ENCODE peak calls at places on chromosomes 4 and X, in ten cellular contexts. One of them, this sample, is unnamed.

GRCh38 chrX:134315893-134316292 is 78.9 kb downstream of the CCDC160 start:
- DNase-seq in GM19239: no peak
- DNase-seq in psoas muscle: no peak
- DNase-seq in T-helper 2 cell: no peak
- DNase-seq in lower lobe of right lung: no peak
- DNase-seq in RWPE1: peak; percentile 5
- DNase-seq in type B pancreatic cell: no peak
- DNase-seq in endothelial cell: no peak
- DNase-seq in AG04450: no peak
- DNase-seq in brain microvascular endothelial cell: no peak
- DNase-seq in this sample: no peak

GRCh38 chr4:54001558-54002365 is 62.6 kb downstream of the CHIC2 start:
- DNase-seq in GM19239: no peak
- DNase-seq in psoas muscle: no peak
- DNase-seq in T-helper 2 cell: no peak
- DNase-seq in lower lobe of right lung: no peak
- DNase-seq in RWPE1: no peak
- DNase-seq in type B pancreatic cell: no peak
- DNase-seq in endothelial cell: no peak
- DNase-seq in AG04450: no peak
- DNase-seq in brain microvascular endothelial cell: no peak
- DNase-seq in this sample: no peak

GRCh38 chr4:27278615-27279014 is 418.0 kb downstream of the STIM2 start:
- DNase-seq in GM19239: no peak
- DNase-seq in psoas muscle: no peak
- DNase-seq in T-helper 2 cell: no peak
- DNase-seq in lower lobe of right lung: no peak
- DNase-seq in RWPE1: peak; percentile 34
- DNase-seq in type B pancreatic cell: peak; percentile 71
- DNase-seq in endothelial cell: peak; percentile 63
- DNase-seq in AG04450: no peak
- DNase-seq in brain microvascular endothelial cell: peak; percentile 1
- DNase-seq in this sample: peak; percentile 1

GRCh38 chr4:189656551-189657165 is 284.0 kb upstream of the FRG1 start:
- DNase-seq in GM19239: no peak
- DNase-seq in psoas muscle: no peak
- DNase-seq in T-helper 2 cell: no peak
- DNase-seq in lower lobe of right lung: no peak
- DNase-seq in RWPE1: no peak
- DNase-seq in type B pancreatic cell: no peak
- DNase-seq in endothelial cell: no peak
- DNase-seq in AG04450: no peak
- DNase-seq in brain microvascular endothelial cell: no peak
- DNase-seq in this sample: no peak

GRCh38 chr4:26183017-26183416 is 137.8 kb upstream of the RBPJ start:
- DNase-seq in GM19239: no peak
- DNase-seq in psoas muscle: no peak
- DNase-seq in T-helper 2 cell: no peak
- DNase-seq in lower lobe of right lung: no peak
- DNase-seq in RWPE1: peak; percentile 20
- DNase-seq in type B pancreatic cell: no peak
- DNase-seq in endothelial cell: no peak
- DNase-seq in AG04450: no peak
- DNase-seq in brain microvascular endothelial cell: peak; percentile 44
- DNase-seq in this sample: no peak

GRCh38 chr4:186144596-186145569 is 40.4 kb downstream of the FAM149A start:
- DNase-seq in GM19239: peak; percentile 59
- DNase-seq in psoas muscle: peak; percentile 71
- DNase-seq in T-helper 2 cell: no peak
- DNase-seq in lower lobe of right lung: peak; percentile 61
- DNase-seq in RWPE1: peak; percentile 37
- DNase-seq in type B pancreatic cell: peak; percentile 82
- DNase-seq in endothelial cell: peak; percentile 60
- DNase-seq in AG04450: no peak
- DNase-seq in brain microvascular endothelial cell: peak; percentile 46
- DNase-seq in this sample: no peak

GRCh38 chr4:184769285-184769825 is 35.5 kb upstream of the CENPU start:
- DNase-seq in GM19239: no peak
- DNase-seq in psoas muscle: no peak
- DNase-seq in T-helper 2 cell: no peak
- DNase-seq in lower lobe of right lung: no peak
- DNase-seq in RWPE1: no peak
- DNase-seq in type B pancreatic cell: no peak
- DNase-seq in endothelial cell: no peak
- DNase-seq in AG04450: no peak
- DNase-seq in brain microvascular endothelial cell: no peak
- DNase-seq in this sample: no peak

GRCh38 chrX:69102805-69103204 is 62.4 kb downstream of the PJA1 start:
- DNase-seq in GM19239: no peak
- DNase-seq in psoas muscle: no peak
- DNase-seq in T-helper 2 cell: no peak
- DNase-seq in lower lobe of right lung: no peak
- DNase-seq in RWPE1: no peak
- DNase-seq in type B pancreatic cell: no peak
- DNase-seq in endothelial cell: no peak
- DNase-seq in AG04450: no peak
- DNase-seq in brain microvascular endothelial cell: no peak
- DNase-seq in this sample: no peak

GRCh38 chrX:64975491-64975890 is 759 bp downstream of the ZC4H2 start:
- DNase-seq in GM19239: no peak
- DNase-seq in psoas muscle: peak; percentile 16
- DNase-seq in T-helper 2 cell: peak; percentile 2
- DNase-seq in lower lobe of right lung: peak; percentile 47
- DNase-seq in RWPE1: no peak
- DNase-seq in type B pancreatic cell: no peak
- DNase-seq in endothelial cell: peak; percentile 27
- DNase-seq in AG04450: no peak
- DNase-seq in brain microvascular endothelial cell: peak; percentile 2
- DNase-seq in this sample: no peak

GRCh38 chr4:181745933-181746627 is 497.1 kb upstream of the TENM3 start:
- DNase-seq in GM19239: no peak
- DNase-seq in psoas muscle: no peak
- DNase-seq in T-helper 2 cell: no peak
- DNase-seq in lower lobe of right lung: no peak
- DNase-seq in RWPE1: no peak
- DNase-seq in type B pancreatic cell: no peak
- DNase-seq in endothelial cell: no peak
- DNase-seq in AG04450: no peak
- DNase-seq in brain microvascular endothelial cell: no peak
- DNase-seq in this sample: no peak

GRCh38 chr4:38131371-38132139 is 171.4 kb downstream of the PTTG2 start:
- DNase-seq in GM19239: no peak
- DNase-seq in psoas muscle: no peak
- DNase-seq in T-helper 2 cell: peak; percentile 82
- DNase-seq in lower lobe of right lung: no peak
- DNase-seq in RWPE1: no peak
- DNase-seq in type B pancreatic cell: no peak
- DNase-seq in endothelial cell: no peak
- DNase-seq in AG04450: no peak
- DNase-seq in brain microvascular endothelial cell: peak; percentile 49
- DNase-seq in this sample: no peak

GRCh38 chr4:52059372-52059771 is 8.3 kb downstream of the SPATA18 start:
- DNase-seq in GM19239: no peak
- DNase-seq in psoas muscle: no peak
- DNase-seq in T-helper 2 cell: no peak
- DNase-seq in lower lobe of right lung: no peak
- DNase-seq in RWPE1: peak; percentile 13
- DNase-seq in type B pancreatic cell: no peak
- DNase-seq in endothelial cell: no peak
- DNase-seq in AG04450: no peak
- DNase-seq in brain microvascular endothelial cell: no peak
- DNase-seq in this sample: no peak

GRCh38 chr4:163673848-163674702 is 179.6 kb downstream of the TMA16 start:
- DNase-seq in GM19239: no peak
- DNase-seq in psoas muscle: no peak
- DNase-seq in T-helper 2 cell: no peak
- DNase-seq in lower lobe of right lung: no peak
- DNase-seq in RWPE1: no peak
- DNase-seq in type B pancreatic cell: no peak
- DNase-seq in endothelial cell: no peak
- DNase-seq in AG04450: no peak
- DNase-seq in brain microvascular endothelial cell: no peak
- DNase-seq in this sample: no peak

GRCh38 chr4:126526335-126526734 is 1106.4 kb upstream of the INTU start:
- DNase-seq in GM19239: no peak
- DNase-seq in psoas muscle: no peak
- DNase-seq in T-helper 2 cell: no peak
- DNase-seq in lower lobe of right lung: no peak
- DNase-seq in RWPE1: no peak
- DNase-seq in type B pancreatic cell: no peak
- DNase-seq in endothelial cell: no peak
- DNase-seq in AG04450: no peak
- DNase-seq in brain microvascular endothelial cell: no peak
- DNase-seq in this sample: no peak

GRCh38 chr4:7462509-7462971 is 27.8 kb upstream of the PSAPL1 start:
- DNase-seq in GM19239: no peak
- DNase-seq in psoas muscle: no peak
- DNase-seq in T-helper 2 cell: no peak
- DNase-seq in lower lobe of right lung: no peak
- DNase-seq in RWPE1: peak; percentile 60
- DNase-seq in type B pancreatic cell: no peak
- DNase-seq in endothelial cell: no peak
- DNase-seq in AG04450: no peak
- DNase-seq in brain microvascular endothelial cell: no peak
- DNase-seq in this sample: no peak

GRCh38 chr4:114077610-114078009 is 98.2 kb upstream of the ARSJ start:
- DNase-seq in GM19239: no peak
- DNase-seq in psoas muscle: no peak
- DNase-seq in T-helper 2 cell: no peak
- DNase-seq in lower lobe of right lung: no peak
- DNase-seq in RWPE1: peak; percentile 59
- DNase-seq in type B pancreatic cell: no peak
- DNase-seq in endothelial cell: no peak
- DNase-seq in AG04450: peak; percentile 59
- DNase-seq in brain microvascular endothelial cell: peak; percentile 71
- DNase-seq in this sample: peak; percentile 68

GRCh38 chr4:1406416-1406945 is at the start of gene NKX1-1:
- DNase-seq in GM19239: no peak
- DNase-seq in psoas muscle: no peak
- DNase-seq in T-helper 2 cell: no peak
- DNase-seq in lower lobe of right lung: peak; percentile 24
- DNase-seq in RWPE1: no peak
- DNase-seq in type B pancreatic cell: no peak
- DNase-seq in endothelial cell: no peak
- DNase-seq in AG04450: no peak
- DNase-seq in brain microvascular endothelial cell: no peak
- DNase-seq in this sample: no peak

GRCh38 chrX:105876658-105877057 is 54.3 kb downstream of the NRK start:
- DNase-seq in GM19239: no peak
- DNase-seq in psoas muscle: no peak
- DNase-seq in T-helper 2 cell: no peak
- DNase-seq in lower lobe of right lung: no peak
- DNase-seq in RWPE1: no peak
- DNase-seq in type B pancreatic cell: no peak
- DNase-seq in endothelial cell: no peak
- DNase-seq in AG04450: no peak
- DNase-seq in brain microvascular endothelial cell: no peak
- DNase-seq in this sample: no peak

GRCh38 chr4:18077808-18078207 is 56.3 kb upstream of the LCORL start:
- DNase-seq in GM19239: no peak
- DNase-seq in psoas muscle: no peak
- DNase-seq in T-helper 2 cell: no peak
- DNase-seq in lower lobe of right lung: no peak
- DNase-seq in RWPE1: no peak
- DNase-seq in type B pancreatic cell: no peak
- DNase-seq in endothelial cell: no peak
- DNase-seq in AG04450: no peak
- DNase-seq in brain microvascular endothelial cell: no peak
- DNase-seq in this sample: no peak

GRCh38 chr4:107780665-107781064 is 44.1 kb upstream of the SGMS2 start:
- DNase-seq in GM19239: no peak
- DNase-seq in psoas muscle: no peak
- DNase-seq in T-helper 2 cell: no peak
- DNase-seq in lower lobe of right lung: no peak
- DNase-seq in RWPE1: no peak
- DNase-seq in type B pancreatic cell: no peak
- DNase-seq in endothelial cell: no peak
- DNase-seq in AG04450: no peak
- DNase-seq in brain microvascular endothelial cell: no peak
- DNase-seq in this sample: no peak

GRCh38 chr4:56372774-56373173 is 14.5 kb downstream of the AASDH start:
- DNase-seq in GM19239: no peak
- DNase-seq in psoas muscle: no peak
- DNase-seq in T-helper 2 cell: no peak
- DNase-seq in lower lobe of right lung: no peak
- DNase-seq in RWPE1: no peak
- DNase-seq in type B pancreatic cell: no peak
- DNase-seq in endothelial cell: no peak
- DNase-seq in AG04450: no peak
- DNase-seq in brain microvascular endothelial cell: peak; percentile 4
- DNase-seq in this sample: peak; percentile 49

GRCh38 chr4:152965614-152966013 is 29.5 kb downstream of the FHDC1 start:
- DNase-seq in GM19239: no peak
- DNase-seq in psoas muscle: no peak
- DNase-seq in T-helper 2 cell: no peak
- DNase-seq in lower lobe of right lung: no peak
- DNase-seq in RWPE1: no peak
- DNase-seq in type B pancreatic cell: no peak
- DNase-seq in endothelial cell: no peak
- DNase-seq in AG04450: no peak
- DNase-seq in brain microvascular endothelial cell: no peak
- DNase-seq in this sample: no peak

GRCh38 chrX:40088299-40088625 is 9.5 kb downstream of the BCOR start:
- DNase-seq in GM19239: no peak
- DNase-seq in psoas muscle: no peak
- DNase-seq in T-helper 2 cell: no peak
- DNase-seq in lower lobe of right lung: no peak
- DNase-seq in RWPE1: no peak
- DNase-seq in type B pancreatic cell: no peak
- DNase-seq in endothelial cell: no peak
- DNase-seq in AG04450: no peak
- DNase-seq in brain microvascular endothelial cell: no peak
- DNase-seq in this sample: no peak

GRCh38 chr4:62194342-62194741 is 994.2 kb downstream of the ADGRL3 start:
- DNase-seq in GM19239: no peak
- DNase-seq in psoas muscle: no peak
- DNase-seq in T-helper 2 cell: no peak
- DNase-seq in lower lobe of right lung: no peak
- DNase-seq in RWPE1: no peak
- DNase-seq in type B pancreatic cell: no peak
- DNase-seq in endothelial cell: no peak
- DNase-seq in AG04450: no peak
- DNase-seq in brain microvascular endothelial cell: no peak
- DNase-seq in this sample: no peak

GRCh38 chrX:44483965-44484606 is 58.6 kb downstream of the FUNDC1 start:
- DNase-seq in GM19239: no peak
- DNase-seq in psoas muscle: no peak
- DNase-seq in T-helper 2 cell: no peak
- DNase-seq in lower lobe of right lung: no peak
- DNase-seq in RWPE1: no peak
- DNase-seq in type B pancreatic cell: no peak
- DNase-seq in endothelial cell: no peak
- DNase-seq in AG04450: no peak
- DNase-seq in brain microvascular endothelial cell: no peak
- DNase-seq in this sample: no peak

GRCh38 chr4:147526272-147526654 is 45.4 kb downstream of the EDNRA start:
- DNase-seq in GM19239: no peak
- DNase-seq in psoas muscle: no peak
- DNase-seq in T-helper 2 cell: no peak
- DNase-seq in lower lobe of right lung: no peak
- DNase-seq in RWPE1: no peak
- DNase-seq in type B pancreatic cell: no peak
- DNase-seq in endothelial cell: no peak
- DNase-seq in AG04450: no peak
- DNase-seq in brain microvascular endothelial cell: no peak
- DNase-seq in this sample: no peak

GRCh38 chr4:36064147-36064546 is 180.2 kb downstream of the ARAP2 start:
- DNase-seq in GM19239: no peak
- DNase-seq in psoas muscle: no peak
- DNase-seq in T-helper 2 cell: no peak
- DNase-seq in lower lobe of right lung: no peak
- DNase-seq in RWPE1: peak; percentile 51
- DNase-seq in type B pancreatic cell: no peak
- DNase-seq in endothelial cell: no peak
- DNase-seq in AG04450: no peak
- DNase-seq in brain microvascular endothelial cell: no peak
- DNase-seq in this sample: no peak

GRCh38 chr4:140839396-140839795 is 83.2 kb upstream of the TBC1D9 start:
- DNase-seq in GM19239: no peak
- DNase-seq in psoas muscle: no peak
- DNase-seq in T-helper 2 cell: no peak
- DNase-seq in lower lobe of right lung: no peak
- DNase-seq in RWPE1: no peak
- DNase-seq in type B pancreatic cell: no peak
- DNase-seq in endothelial cell: no peak
- DNase-seq in AG04450: no peak
- DNase-seq in brain microvascular endothelial cell: no peak
- DNase-seq in this sample: no peak

This sample was measured in non-pigmented ciliary epithelial cell.